ENCODE peak calls at places on chromosomes 16 and 17, in four cellular contexts. C, I, E and H are unnamed samples.

GRCh38 chr17:75812096-75813001 is 27.7 kb downstream of the UNK start:
- DNase-seq in C (no peak), I (no peak), E (no peak), H (no peak)

GRCh38 chr17:47692895-47693666 is 880 bp upstream of the TBKBP1 start:
- DNase-seq in C (no peak), I (no peak), E (no peak), H (no peak)

GRCh38 chr17:78272181-78272913 is 40.9 kb downstream of the TMEM235 start:
- DNase-seq in C (no peak), I (no peak), E (peak), H (no peak)

GRCh38 chr17:66850692-66851091 is 15.8 kb downstream of the CACNG5 start:
- DNase-seq in C (no peak), I (no peak), E (no peak), H (no peak)

GRCh38 chr16:78283668-78284251 is 184.3 kb downstream of the WWOX start:
- DNase-seq in C (no peak), I (no peak), E (no peak), H (no peak)

GRCh38 chr17:45648642-45649041 is 135.5 kb upstream of the CRHR1 start:
- DNase-seq in C (no peak), I (no peak), E (peak), H (no peak)

GRCh38 chr17:81114694-81115093 is 50.6 kb upstream of the PVALEF start:
- DNase-seq in C (no peak), I (no peak), E (no peak), H (no peak)

GRCh38 chr17:28738680-28739384 is 5.0 kb upstream of the TRAF4 start:
- DNase-seq in C (no peak), I (no peak), E (no peak), H (no peak)

GRCh38 chr17:55726440-55726839 is 3.8 kb upstream of the TMEM100 start:
- DNase-seq in C (no peak), I (no peak), E (no peak), H (no peak)

GRCh38 chr17:64653985-64654355 is 8.1 kb downstream of the SMURF2 start:
- DNase-seq in C (no peak), I (no peak), E (no peak), H (no peak)

GRCh38 chr16:23843143-23843542 is 7.4 kb downstream of the PRKCB start:
- DNase-seq in C (no peak), I (no peak), E (no peak), H (no peak)

GRCh38 chr17:69609495-69610315 is 195.2 kb downstream of the MAP2K6 start:
- DNase-seq in C (peak), I (peak), E (peak), H (peak)

GRCh38 chr17:69093279-69093789 is 32.6 kb upstream of the ABCA9 start:
- DNase-seq in C (no peak), I (no peak), E (peak), H (no peak)

GRCh38 chr17:12613566-12613965 is 52.1 kb upstream of the MYOCD start:
- DNase-seq in C (no peak), I (no peak), E (no peak), H (no peak)

GRCh38 chr16:88982286-88983084 is 5.5 kb upstream of the CBFA2T3 start:
- DNase-seq in C (no peak), I (no peak), E (peak), H (no peak)

GRCh38 chr17:64067642-64068041 is 47.2 kb upstream of the ICAM2 start:
- DNase-seq in C (no peak), I (no peak), E (no peak), H (no peak)

GRCh38 chr16:80114699-80115098 is 426.1 kb upstream of the DYNLRB2 start:
- DNase-seq in C (no peak), I (no peak), E (no peak), H (no peak)

GRCh38 chr16:26642047-26642664 is 424.6 kb upstream of the C16orf82 start:
- DNase-seq in C (no peak), I (no peak), E (no peak), H (no peak)

GRCh38 chr17:72187544-72187943 is 66.7 kb downstream of the SOX9 start:
- DNase-seq in C (no peak), I (no peak), E (no peak), H (no peak)

GRCh38 chr17:68861602-68862001 is 93.6 kb downstream of the ABCA8 start:
- DNase-seq in C (no peak), I (no peak), E (no peak), H (no peak)

GRCh38 chr17:57313276-57313835 is 57.0 kb downstream of the MSI2 start:
- DNase-seq in C (no peak), I (no peak), E (no peak), H (no peak)

GRCh38 chr17:69501591-69502468 is 87.3 kb downstream of the MAP2K6 start:
- DNase-seq in C (peak), I (no peak), E (no peak), H (no peak)

GRCh38 chr16:17470002-17470870 is 524 bp downstream of the XYLT1 start:
- DNase-seq in C (no peak), I (no peak), E (no peak), H (no peak)

GRCh38 chr16:80614908-80615696 is 74.3 kb downstream of the DYNLRB2 start:
- DNase-seq in C (no peak), I (no peak), E (peak), H (peak)

GRCh38 chr17:68085751-68086445 is 50.4 kb downstream of the KPNA2 start:
- DNase-seq in C (no peak), I (no peak), E (no peak), H (no peak)

GRCh38 chr17:38852771-38853291 is 690 bp downstream of the RPL23 start:
- DNase-seq in C (no peak), I (no peak), E (peak), H (no peak)

GRCh38 chr16:8146613-8147012 is 443.7 kb downstream of the TMEM114 start:
- DNase-seq in C (no peak), I (no peak), E (no peak), H (no peak)

GRCh38 chr16:66948034-66948821 is 12.8 kb upstream of the CES3 start:
- DNase-seq in C (no peak), I (no peak), E (no peak), H (no peak)

GRCh38 chr16:5965321-5965720 is 867.7 kb upstream of the EEF2KMT start:
- DNase-seq in C (no peak), I (no peak), E (no peak), H (no peak)

GRCh38 chr17:82204831-82205719 is 7.6 kb downstream of the CCDC57 start:
- DNase-seq in C (no peak), I (no peak), E (no peak), H (no peak)

DNA sequence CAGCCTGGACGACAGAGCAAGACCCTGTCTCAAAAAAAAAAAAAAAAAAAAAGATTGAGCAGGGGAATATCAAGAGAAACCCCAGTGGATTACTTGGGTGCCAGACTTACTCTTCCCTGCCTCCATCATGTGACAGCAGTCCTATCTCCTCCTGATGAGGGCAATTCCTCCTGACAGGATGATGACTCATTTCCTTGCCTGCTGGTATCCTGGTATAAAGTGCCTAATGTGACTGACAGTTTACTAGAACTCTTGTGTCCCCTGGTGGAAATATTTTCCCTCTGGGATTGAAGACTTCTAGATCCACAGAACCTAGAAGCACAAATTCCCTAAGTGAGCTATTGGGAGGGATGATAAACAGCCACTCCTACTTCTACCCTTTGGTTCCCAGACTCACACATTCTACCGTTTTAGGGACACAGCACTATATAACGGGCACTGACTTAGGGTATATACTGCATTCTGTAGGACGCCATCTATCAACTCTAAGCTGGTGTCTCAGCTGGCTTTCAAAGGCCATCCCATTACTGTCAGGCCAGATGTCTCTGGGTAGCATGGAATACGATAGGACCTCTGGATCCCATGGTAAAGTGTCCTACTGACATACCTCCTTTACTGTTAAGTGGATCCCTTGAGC is 114.6 kb upstream of the MED13 start:
- DNase-seq in C (peak), I (no peak), E (peak), H (peak)
- TF ChIP-seq CEBPB in C (no peak), I (no peak), E (no peak), H (no peak)

DNA sequence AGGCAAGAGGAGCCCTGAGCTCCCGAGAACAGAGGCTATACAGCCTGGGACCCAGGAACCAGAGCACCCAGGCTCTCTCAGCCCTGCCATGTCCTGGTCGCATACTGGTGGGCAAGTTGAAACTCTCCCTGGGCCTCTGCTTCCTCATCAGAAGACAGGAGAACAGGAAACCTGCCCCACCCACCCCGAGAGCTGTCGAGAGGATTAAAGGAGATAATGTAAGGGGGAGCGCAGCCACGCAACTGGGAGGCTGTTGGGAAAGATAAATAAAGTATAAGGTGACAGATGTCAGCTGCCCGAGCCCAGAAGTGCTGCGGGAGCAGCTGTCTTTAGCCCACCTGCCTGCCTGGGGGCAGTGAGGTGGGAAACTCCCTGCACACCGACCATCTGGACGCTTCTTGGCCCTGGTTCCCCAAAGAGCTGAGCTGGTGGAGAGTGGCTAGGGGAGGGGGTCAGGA is 6.8 kb downstream of the KIF19 start:
- DNase-seq in C (no peak), I (no peak), E (peak), H (no peak)
- TF ChIP-seq FOSL1 in C (no peak), I (no peak), E (no peak), H (no peak)

GRCh38 chr17:49117581-49118230 is 14.9 kb upstream of the B4GALNT2 start:
- DNase-seq in C (no peak), I (no peak), E (no peak), H (no peak)
- TF ChIP-seq EZH2 in C (no peak), I (no peak), E (no peak), H (no peak)

GRCh38 chr17:53058031-53058430 is 764.7 kb upstream of the KIF2B start:
- DNase-seq in C (no peak), I (no peak), E (no peak), H (no peak)
- TF ChIP-seq CEBPB in C (no peak), I (no peak), E (no peak), H (no peak)

GRCh38 chr16:15777533-15778203 is 79.2 kb downstream of the MYH11 start:
- DNase-seq in C (peak), I (peak), E (peak), H (peak)
- TF ChIP-seq FOSL1 in C (no peak), I (no peak), E (no peak), H (no peak)